ENCODE peak calls at places on chromosome 16, in nine cellular contexts. One of them, this sample, is unnamed.

GRCh38 chr16:1245452-1246005 is 5.0 kb downstream of the TPSAB1 start:
- DNase-seq in CD8-positive, alpha-beta T cell: no peak
- DNase-seq in PC-3: no peak
- DNase-seq in pancreas: no peak
- DNase-seq in heart right ventricle: no peak
- DNase-seq in mesendoderm: no peak
- DNase-seq in tibial nerve: no peak
- DNase-seq in A549: no peak
- DNase-seq in hepatocyte: no peak
- DNase-seq in this sample: no peak

GRCh38 chr16:26642047-26642664 is 424.6 kb upstream of the C16orf82 start:
- DNase-seq in pancreas: no peak
- DNase-seq in CD8-positive, alpha-beta T cell: no peak
- DNase-seq in A549: no peak
- DNase-seq in PC-3: no peak
- DNase-seq in mesendoderm: no peak
- DNase-seq in heart right ventricle: no peak
- DNase-seq in tibial nerve: no peak
- DNase-seq in hepatocyte: no peak
- DNase-seq in this sample: no peak

GRCh38 chr16:50126183-50126582 is 26.9 kb upstream of the TENT4B start:
- DNase-seq in tibial nerve: no peak
- DNase-seq in heart right ventricle: no peak
- DNase-seq in mesendoderm: no peak
- DNase-seq in PC-3: no peak
- DNase-seq in A549: no peak
- DNase-seq in hepatocyte: no peak
- DNase-seq in pancreas: no peak
- DNase-seq in CD8-positive, alpha-beta T cell: no peak
- DNase-seq in this sample: no peak

GRCh38 chr16:3609895-3610697 is 1.3 kb downstream of the SLX4 start:
- DNase-seq in PC-3: no peak
- DNase-seq in pancreas: no peak
- DNase-seq in CD8-positive, alpha-beta T cell: no peak
- DNase-seq in mesendoderm: no peak
- DNase-seq in tibial nerve: no peak
- DNase-seq in hepatocyte: peak
- DNase-seq in A549: no peak
- DNase-seq in heart right ventricle: no peak
- DNase-seq in this sample: no peak

GRCh38 chr16:85717393-85718152 is 28.8 kb upstream of the GINS2 start:
- DNase-seq in CD8-positive, alpha-beta T cell: peak
- DNase-seq in pancreas: peak
- DNase-seq in mesendoderm: peak
- DNase-seq in A549: peak
- DNase-seq in tibial nerve: peak
- DNase-seq in PC-3: peak
- DNase-seq in heart right ventricle: peak
- DNase-seq in hepatocyte: peak
- DNase-seq in this sample: peak

GRCh38 chr16:74111583-74111982 is 185.0 kb upstream of the PSMD7 start:
- DNase-seq in tibial nerve: no peak
- DNase-seq in CD8-positive, alpha-beta T cell: no peak
- DNase-seq in hepatocyte: no peak
- DNase-seq in PC-3: no peak
- DNase-seq in mesendoderm: no peak
- DNase-seq in pancreas: no peak
- DNase-seq in heart right ventricle: no peak
- DNase-seq in A549: no peak
- DNase-seq in this sample: no peak

GRCh38 chr16:10070591-10070990 is 111.6 kb downstream of the GRIN2A start:
- DNase-seq in PC-3: no peak
- DNase-seq in heart right ventricle: no peak
- DNase-seq in mesendoderm: no peak
- DNase-seq in CD8-positive, alpha-beta T cell: no peak
- DNase-seq in tibial nerve: no peak
- DNase-seq in hepatocyte: no peak
- DNase-seq in A549: no peak
- DNase-seq in pancreas: no peak
- DNase-seq in this sample: no peak

GRCh38 chr16:85554791-85555548 is 58.2 kb upstream of the GSE1 start:
- DNase-seq in CD8-positive, alpha-beta T cell: peak
- DNase-seq in PC-3: peak
- DNase-seq in heart right ventricle: peak
- DNase-seq in tibial nerve: no peak
- DNase-seq in hepatocyte: peak
- DNase-seq in pancreas: peak
- DNase-seq in A549: peak
- DNase-seq in mesendoderm: peak
- DNase-seq in this sample: no peak

GRCh38 chr16:76653390-76654026 is 376.3 kb downstream of the CNTNAP4 start:
- DNase-seq in mesendoderm: peak
- DNase-seq in A549: peak
- DNase-seq in CD8-positive, alpha-beta T cell: no peak
- DNase-seq in PC-3: peak
- DNase-seq in pancreas: no peak
- DNase-seq in heart right ventricle: no peak
- DNase-seq in tibial nerve: no peak
- DNase-seq in hepatocyte: peak
- DNase-seq in this sample: no peak

GRCh38 chr16:9578459-9578858 is 487.0 kb downstream of the HAPSTR1 start:
- DNase-seq in heart right ventricle: no peak
- DNase-seq in A549: no peak
- DNase-seq in hepatocyte: no peak
- DNase-seq in tibial nerve: no peak
- DNase-seq in CD8-positive, alpha-beta T cell: no peak
- DNase-seq in pancreas: no peak
- DNase-seq in PC-3: no peak
- DNase-seq in mesendoderm: no peak
- DNase-seq in this sample: no peak

GRCh38 chr16:13923703-13924298 is 3.8 kb downstream of the ERCC4 start:
- DNase-seq in tibial nerve: no peak
- DNase-seq in mesendoderm: peak
- DNase-seq in PC-3: peak
- DNase-seq in heart right ventricle: no peak
- DNase-seq in CD8-positive, alpha-beta T cell: no peak
- DNase-seq in A549: peak
- DNase-seq in hepatocyte: peak
- DNase-seq in pancreas: no peak
- DNase-seq in this sample: no peak

GRCh38 chr16:3576211-3576610 is 992 bp downstream of the NLRC3 start:
- DNase-seq in tibial nerve: no peak
- DNase-seq in hepatocyte: no peak
- DNase-seq in pancreas: no peak
- DNase-seq in A549: no peak
- DNase-seq in PC-3: no peak
- DNase-seq in heart right ventricle: no peak
- DNase-seq in mesendoderm: no peak
- DNase-seq in CD8-positive, alpha-beta T cell: peak
- DNase-seq in this sample: peak

GRCh38 chr16:23339781-23340180 is 37.7 kb downstream of the SCNN1B start:
- DNase-seq in heart right ventricle: no peak
- DNase-seq in hepatocyte: no peak
- DNase-seq in CD8-positive, alpha-beta T cell: no peak
- DNase-seq in pancreas: no peak
- DNase-seq in tibial nerve: no peak
- DNase-seq in A549: no peak
- DNase-seq in PC-3: peak
- DNase-seq in mesendoderm: no peak
- DNase-seq in this sample: no peak

GRCh38 chr16:27463741-27464662 is 62.0 kb downstream of the IL21R start:
- DNase-seq in hepatocyte: no peak
- DNase-seq in pancreas: no peak
- DNase-seq in tibial nerve: no peak
- DNase-seq in A549: no peak
- DNase-seq in heart right ventricle: no peak
- DNase-seq in CD8-positive, alpha-beta T cell: peak
- DNase-seq in PC-3: no peak
- DNase-seq in mesendoderm: no peak
- DNase-seq in this sample: peak

GRCh38 chr16:7304257-7304656 is 28.4 kb upstream of the RBFOX1 start:
- DNase-seq in tibial nerve: no peak
- DNase-seq in A549: no peak
- DNase-seq in mesendoderm: peak
- DNase-seq in PC-3: no peak
- DNase-seq in pancreas: no peak
- DNase-seq in hepatocyte: no peak
- DNase-seq in CD8-positive, alpha-beta T cell: no peak
- DNase-seq in heart right ventricle: no peak
- DNase-seq in this sample: no peak

GRCh38 chr16:89556750-89557149 is 3.7 kb upstream of the RPL13 start:
- DNase-seq in pancreas: no peak
- DNase-seq in A549: no peak
- DNase-seq in mesendoderm: no peak
- DNase-seq in CD8-positive, alpha-beta T cell: no peak
- DNase-seq in heart right ventricle: no peak
- DNase-seq in tibial nerve: no peak
- DNase-seq in PC-3: no peak
- DNase-seq in hepatocyte: no peak
- DNase-seq in this sample: no peak

GRCh38 chr16:46629331-46629843 is 8.2 kb upstream of the SHCBP1 start:
- DNase-seq in hepatocyte: peak
- DNase-seq in pancreas: no peak
- DNase-seq in heart right ventricle: no peak
- DNase-seq in A549: peak
- DNase-seq in CD8-positive, alpha-beta T cell: no peak
- DNase-seq in PC-3: peak
- DNase-seq in tibial nerve: no peak
- DNase-seq in mesendoderm: peak
- DNase-seq in this sample: no peak

GRCh38 chr16:56450275-56450889 is 750 bp downstream of the NUDT21 start:
- DNase-seq in tibial nerve: no peak
- DNase-seq in hepatocyte: peak
- DNase-seq in A549: peak
- DNase-seq in PC-3: no peak
- DNase-seq in CD8-positive, alpha-beta T cell: no peak
- DNase-seq in pancreas: no peak
- DNase-seq in mesendoderm: peak
- DNase-seq in heart right ventricle: no peak
- DNase-seq in this sample: no peak

GRCh38 chr16:57091990-57092785 is at the start of gene CPNE2:
- DNase-seq in PC-3: peak
- DNase-seq in CD8-positive, alpha-beta T cell: no peak
- DNase-seq in hepatocyte: peak
- DNase-seq in heart right ventricle: peak
- DNase-seq in A549: peak
- DNase-seq in mesendoderm: peak
- DNase-seq in tibial nerve: no peak
- DNase-seq in pancreas: peak
- DNase-seq in this sample: no peak

GRCh38 chr16:63890072-63890471 is 1231.8 kb downstream of the CDH11 start:
- DNase-seq in heart right ventricle: peak
- DNase-seq in CD8-positive, alpha-beta T cell: no peak
- DNase-seq in pancreas: no peak
- DNase-seq in A549: no peak
- DNase-seq in tibial nerve: no peak
- DNase-seq in mesendoderm: no peak
- DNase-seq in PC-3: peak
- DNase-seq in hepatocyte: peak
- DNase-seq in this sample: no peak

GRCh38 chr16:58684001-58684353 is 593 bp downstream of the SLC38A7 start:
- DNase-seq in A549: no peak
- DNase-seq in hepatocyte: peak
- DNase-seq in tibial nerve: no peak
- DNase-seq in heart right ventricle: no peak
- DNase-seq in PC-3: peak
- DNase-seq in pancreas: no peak
- DNase-seq in mesendoderm: peak
- DNase-seq in CD8-positive, alpha-beta T cell: no peak
- DNase-seq in this sample: no peak
- H3K27ac ChIP-seq in A549: peak
- H3K27ac ChIP-seq in hepatocyte: peak
- H3K27ac ChIP-seq in tibial nerve: peak
- H3K27ac ChIP-seq in heart right ventricle: peak
- H3K27ac ChIP-seq in PC-3: peak
- H3K27ac ChIP-seq in pancreas: no peak
- H3K27ac ChIP-seq in mesendoderm: no peak
- H3K27ac ChIP-seq in CD8-positive, alpha-beta T cell: peak
- H3K27ac ChIP-seq in this sample: peak

DNA sequence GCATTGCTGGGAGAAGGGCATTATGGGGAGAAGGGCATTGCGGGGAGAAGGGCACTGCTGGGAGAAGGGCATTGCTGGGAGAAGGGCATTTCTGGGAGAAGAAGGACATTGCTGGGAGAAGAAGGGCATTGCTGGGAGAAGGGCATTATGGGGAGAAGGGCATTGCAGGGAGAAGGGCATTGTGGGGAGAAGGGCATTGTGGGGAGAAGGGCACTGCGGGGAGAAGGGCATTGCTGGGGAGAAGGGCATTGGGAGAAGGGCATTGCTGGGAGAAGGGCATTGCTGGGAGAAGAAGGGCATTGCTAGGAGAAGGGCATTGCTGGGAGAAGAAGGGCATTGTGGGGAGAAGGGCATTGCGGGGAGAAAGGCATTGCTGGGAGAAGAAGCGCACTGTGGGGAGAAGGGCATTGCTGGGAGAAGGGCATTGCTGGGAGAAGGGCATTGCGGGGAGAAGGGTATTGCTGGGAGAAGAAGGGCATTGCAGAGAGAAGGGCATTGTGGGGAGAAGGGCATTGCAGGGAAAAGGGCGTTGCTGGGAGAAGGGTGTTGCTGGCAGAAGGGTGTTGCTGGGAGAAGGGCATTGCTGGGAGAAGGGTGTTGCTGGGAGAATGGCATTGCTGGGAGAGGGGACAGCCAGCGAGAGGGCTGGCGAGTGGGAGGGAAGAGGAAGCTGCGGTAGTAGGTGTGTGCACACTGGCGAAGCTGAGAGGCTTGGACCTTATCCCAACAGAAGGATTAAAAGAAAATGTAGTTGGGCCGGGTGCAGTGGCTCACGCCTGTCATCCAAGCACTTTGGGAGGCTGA is 4.6 kb upstream of the PYDC1 start:
- DNase-seq in PC-3: no peak
- DNase-seq in CD8-positive, alpha-beta T cell: no peak
- DNase-seq in tibial nerve: no peak
- DNase-seq in heart right ventricle: no peak
- DNase-seq in pancreas: no peak
- DNase-seq in mesendoderm: no peak
- DNase-seq in hepatocyte: no peak
- DNase-seq in A549: no peak
- DNase-seq in this sample: no peak
- H3K27ac ChIP-seq in PC-3: no peak
- H3K27ac ChIP-seq in CD8-positive, alpha-beta T cell: no peak
- H3K27ac ChIP-seq in tibial nerve: no peak
- H3K27ac ChIP-seq in heart right ventricle: no peak
- H3K27ac ChIP-seq in pancreas: no peak
- H3K27ac ChIP-seq in mesendoderm: no peak
- H3K27ac ChIP-seq in hepatocyte: no peak
- H3K27ac ChIP-seq in A549: no peak
- H3K27ac ChIP-seq in this sample: no peak

GRCh38 chr16:12290165-12290564 is 313.6 kb downstream of the SNX29 start:
- DNase-seq in CD8-positive, alpha-beta T cell: no peak
- DNase-seq in tibial nerve: no peak
- DNase-seq in heart right ventricle: no peak
- DNase-seq in pancreas: no peak
- DNase-seq in PC-3: no peak
- DNase-seq in A549: no peak
- DNase-seq in mesendoderm: no peak
- DNase-seq in hepatocyte: no peak
- DNase-seq in this sample: no peak
- H3K27ac ChIP-seq in CD8-positive, alpha-beta T cell: no peak
- H3K27ac ChIP-seq in tibial nerve: no peak
- H3K27ac ChIP-seq in heart right ventricle: peak
- H3K27ac ChIP-seq in pancreas: no peak
- H3K27ac ChIP-seq in PC-3: no peak
- H3K27ac ChIP-seq in A549: no peak
- H3K27ac ChIP-seq in mesendoderm: no peak
- H3K27ac ChIP-seq in hepatocyte: no peak
- H3K27ac ChIP-seq in this sample: no peak

GRCh38 chr16:72084445-72084844 is 9.0 kb downstream of the TXNL4B start:
- DNase-seq in tibial nerve: no peak
- DNase-seq in PC-3: no peak
- DNase-seq in heart right ventricle: no peak
- DNase-seq in pancreas: no peak
- DNase-seq in A549: no peak
- DNase-seq in hepatocyte: no peak
- DNase-seq in CD8-positive, alpha-beta T cell: no peak
- DNase-seq in mesendoderm: no peak
- DNase-seq in this sample: no peak
- H3K27ac ChIP-seq in tibial nerve: no peak
- H3K27ac ChIP-seq in PC-3: no peak
- H3K27ac ChIP-seq in heart right ventricle: peak
- H3K27ac ChIP-seq in pancreas: no peak
- H3K27ac ChIP-seq in A549: no peak
- H3K27ac ChIP-seq in hepatocyte: no peak
- H3K27ac ChIP-seq in CD8-positive, alpha-beta T cell: no peak
- H3K27ac ChIP-seq in mesendoderm: no peak
- H3K27ac ChIP-seq in this sample: no peak